ENCODE peak calls at places on chromosomes 12 and 14, in four cellular contexts. One of them, this sample, is unnamed.

GRCh38 chr12:806116-806805 is 53.9 kb downstream of the WNK1 start:
- DNase-seq in MM.1S: no peak
- DNase-seq in GM23248: peak; percentile 35
- DNase-seq in OCI-LY7: no peak
- DNase-seq in this sample: no peak

GRCh38 chr12:132766380-132767085 is 4.9 kb upstream of the ANKLE2 start:
- DNase-seq in MM.1S: no peak
- DNase-seq in GM23248: peak; percentile 37
- DNase-seq in OCI-LY7: no peak
- DNase-seq in this sample: no peak

GRCh38 chr14:92586966-92587365 is 73.4 kb downstream of the RIN3 start:
- DNase-seq in MM.1S: no peak
- DNase-seq in GM23248: no peak
- DNase-seq in OCI-LY7: no peak
- DNase-seq in this sample: no peak

GRCh38 chr14:31206536-31207286 is 882 bp downstream of the HECTD1 start:
- DNase-seq in MM.1S: peak; percentile 64
- DNase-seq in GM23248: peak; percentile 66
- DNase-seq in OCI-LY7: peak; percentile 69
- DNase-seq in this sample: peak; percentile 43

GRCh38 chr14:92652413-92653151 is 95.8 kb downstream of the LGMN start:
- DNase-seq in MM.1S: no peak
- DNase-seq in GM23248: no peak
- DNase-seq in OCI-LY7: no peak
- DNase-seq in this sample: no peak

GRCh38 chr12:27723212-27723611 is 12.6 kb downstream of the MRPS35 start:
- DNase-seq in MM.1S: no peak
- DNase-seq in GM23248: no peak
- DNase-seq in OCI-LY7: no peak
- DNase-seq in this sample: no peak

GRCh38 chr12:9198012-9198411 is 10.2 kb downstream of the PZP start:
- DNase-seq in MM.1S: no peak
- DNase-seq in GM23248: no peak
- DNase-seq in OCI-LY7: no peak
- DNase-seq in this sample: no peak

GRCh38 chr14:50085570-50086315 is 30.6 kb downstream of the VCPKMT start:
- DNase-seq in MM.1S: no peak
- DNase-seq in GM23248: peak; percentile 93
- DNase-seq in OCI-LY7: peak; percentile 79
- DNase-seq in this sample: no peak

GRCh38 chr12:124847675-124848074 is 16.0 kb downstream of the SCARB1 start:
- DNase-seq in MM.1S: no peak
- DNase-seq in GM23248: peak; percentile 40
- DNase-seq in OCI-LY7: no peak
- DNase-seq in this sample: no peak

GRCh38 chr12:12745576-12746211 is 28.5 kb downstream of the CDKN1B start:
- DNase-seq in MM.1S: no peak
- DNase-seq in GM23248: no peak
- DNase-seq in OCI-LY7: no peak
- DNase-seq in this sample: no peak

GRCh38 chr12:132465269-132466190 is 24.4 kb upstream of the FBRSL1 start:
- DNase-seq in MM.1S: no peak
- DNase-seq in GM23248: no peak
- DNase-seq in OCI-LY7: no peak
- DNase-seq in this sample: peak; percentile 67

GRCh38 chr12:131242741-131243496 is 289.2 kb downstream of the ADGRD1 start:
- DNase-seq in MM.1S: no peak
- DNase-seq in GM23248: peak; percentile 7
- DNase-seq in OCI-LY7: peak; percentile 80
- DNase-seq in this sample: peak; percentile 66

GRCh38 chr14:91873476-91874265 is 6.3 kb upstream of the TC2N start:
- DNase-seq in MM.1S: no peak
- DNase-seq in GM23248: no peak
- DNase-seq in OCI-LY7: peak; percentile 89
- DNase-seq in this sample: no peak

GRCh38 chr14:30521899-30522736 is 36.8 kb upstream of the G2E3 start:
- DNase-seq in MM.1S: peak; percentile 61
- DNase-seq in GM23248: peak; percentile 58
- DNase-seq in OCI-LY7: peak; percentile 43
- DNase-seq in this sample: peak; percentile 37

GRCh38 chr12:53750812-53751335 is 905 bp downstream of the CISTR start:
- DNase-seq in MM.1S: no peak
- DNase-seq in GM23248: peak; percentile 43
- DNase-seq in OCI-LY7: peak; percentile 66
- DNase-seq in this sample: peak; percentile 67

GRCh38 chr12:57239587-57240068 is 10.1 kb downstream of the SHMT2 start:
- DNase-seq in MM.1S: no peak
- DNase-seq in GM23248: peak; percentile 46
- DNase-seq in OCI-LY7: no peak
- DNase-seq in this sample: no peak

GRCh38 chr14:50399251-50400032 is 2.8 kb upstream of the CDKL1 start:
- DNase-seq in MM.1S: no peak
- DNase-seq in GM23248: peak; percentile 71
- DNase-seq in OCI-LY7: no peak
- DNase-seq in this sample: no peak

GRCh38 chr14:93720076-93720815 is 68.0 kb downstream of the PRIMA1 start:
- DNase-seq in MM.1S: no peak
- DNase-seq in GM23248: no peak
- DNase-seq in OCI-LY7: no peak
- DNase-seq in this sample: no peak

GRCh38 chr14:60723218-60724079 is 702 bp downstream of the SIX4 start:
- DNase-seq in MM.1S: peak; percentile 16
- DNase-seq in GM23248: peak; percentile 77
- DNase-seq in OCI-LY7: peak; percentile 57
- DNase-seq in this sample: peak; percentile 83

GRCh38 chr12:48032597-48032996 is 28.3 kb upstream of the COL2A1 start:
- DNase-seq in MM.1S: no peak
- DNase-seq in GM23248: peak; percentile 8
- DNase-seq in OCI-LY7: no peak
- DNase-seq in this sample: no peak

GRCh38 chr14:100899841-100900771 is 3.4 kb downstream of the RTL1 start:
- DNase-seq in MM.1S: no peak
- DNase-seq in GM23248: peak; percentile 7
- DNase-seq in OCI-LY7: no peak
- DNase-seq in this sample: peak; percentile 77

GRCh38 chr12:108094250-108094649 is 34.8 kb upstream of the WSCD2 start:
- DNase-seq in MM.1S: no peak
- DNase-seq in GM23248: no peak
- DNase-seq in OCI-LY7: no peak
- DNase-seq in this sample: no peak

GRCh38 chr12:2095878-2096277 is 43.1 kb downstream of the CACNA1C start:
- DNase-seq in MM.1S: no peak
- DNase-seq in GM23248: no peak
- DNase-seq in OCI-LY7: no peak
- DNase-seq in this sample: no peak

GRCh38 chr12:122872815-122873361 is 23.0 kb downstream of the VPS37B start:
- DNase-seq in MM.1S: peak; percentile 44
- DNase-seq in GM23248: no peak
- DNase-seq in OCI-LY7: no peak
- DNase-seq in this sample: no peak

GRCh38 chr12:53289891-53290290 is 5.5 kb upstream of the PFDN5 start:
- DNase-seq in MM.1S: no peak
- DNase-seq in GM23248: peak; percentile 82
- DNase-seq in OCI-LY7: no peak
- DNase-seq in this sample: no peak

GRCh38 chr12:132602578-132603239 is 7.7 kb downstream of the LRCOL1 start:
- DNase-seq in MM.1S: no peak
- DNase-seq in GM23248: no peak
- DNase-seq in OCI-LY7: no peak
- DNase-seq in this sample: peak; percentile 53

GRCh38 chr14:36506732-36507614 is 13.1 kb downstream of the NKX2-1 start:
- DNase-seq in MM.1S: no peak
- DNase-seq in GM23248: no peak
- DNase-seq in OCI-LY7: no peak
- DNase-seq in this sample: no peak

GRCh38 chr12:123608192-123608591 is 6.3 kb downstream of the DDX55 start:
- DNase-seq in MM.1S: no peak
- DNase-seq in GM23248: no peak
- DNase-seq in OCI-LY7: no peak
- DNase-seq in this sample: no peak

DNA sequence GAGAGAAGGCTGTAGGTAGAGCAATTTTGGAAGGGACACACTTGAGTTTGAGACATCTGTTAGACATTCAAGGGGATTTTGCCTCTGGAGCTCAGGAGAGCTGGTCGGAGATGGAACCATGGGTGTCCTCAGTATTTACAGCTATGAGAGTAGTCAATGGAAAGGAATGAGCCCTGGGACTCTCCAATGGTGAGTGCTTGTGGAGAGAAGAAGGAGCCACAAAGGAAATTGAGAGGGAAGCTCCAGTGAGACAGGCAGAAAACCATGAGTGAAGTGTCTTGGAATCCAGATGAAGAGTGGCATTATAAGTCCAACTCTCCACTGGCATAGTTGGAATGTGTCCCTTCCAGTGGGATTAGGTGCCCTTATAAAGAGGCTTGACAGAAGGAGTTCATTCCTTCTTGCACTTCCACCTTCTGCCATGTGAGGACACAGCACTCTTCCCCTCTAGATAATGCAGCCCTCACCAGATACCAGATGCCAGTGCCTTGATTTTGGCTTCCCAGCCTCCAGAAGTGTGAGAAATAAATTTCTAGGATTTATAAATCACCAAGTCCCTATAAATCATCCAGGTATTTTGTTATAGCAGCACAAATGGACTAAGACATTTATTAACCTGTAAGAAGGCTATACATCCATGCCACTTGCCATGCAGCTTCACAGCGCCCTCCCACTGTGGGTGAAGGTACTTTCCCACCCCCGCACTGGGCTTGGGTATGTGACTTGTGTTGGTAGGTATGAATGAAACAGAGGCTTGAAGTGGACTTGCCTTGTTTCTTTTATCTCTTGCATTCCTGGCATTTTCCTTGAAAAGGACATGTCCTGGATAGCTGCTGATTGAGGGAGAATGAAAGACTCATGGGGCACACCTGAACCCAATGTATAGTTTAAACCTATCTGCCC is 27.3 kb downstream of the LLPH start:
- DNase-seq in MM.1S: no peak
- DNase-seq in GM23248: peak; percentile 33
- DNase-seq in OCI-LY7: no peak
- DNase-seq in this sample: peak; percentile 11
- TF ChIP-seq EZH2phosphoT487 in MM.1S: no peak
- TF ChIP-seq EZH2phosphoT487 in GM23248: no peak
- TF ChIP-seq EZH2phosphoT487 in OCI-LY7: no peak
- TF ChIP-seq EZH2phosphoT487 in this sample: no peak

GRCh38 chr14:102911541-102911951 is 10.9 kb upstream of the AMN start:
- DNase-seq in MM.1S: no peak
- DNase-seq in GM23248: no peak
- DNase-seq in OCI-LY7: no peak
- DNase-seq in this sample: no peak
- H3K4me1 ChIP-seq in MM.1S: no peaks in the 10 kb centered on the region
- H3K4me1 ChIP-seq in GM23248: no peaks in the 10 kb centered on the region
- H3K4me1 ChIP-seq in OCI-LY7: peaks cover 16% of the 10 kb centered on the region
- H3K4me1 ChIP-seq in this sample: no peaks in the 10 kb centered on the region

GRCh38 chr14:23404331-23404900 is 3.7 kb downstream of the MYH6 start:
- DNase-seq in MM.1S: no peak
- DNase-seq in GM23248: no peak
- DNase-seq in OCI-LY7: no peak
- DNase-seq in this sample: no peak

GRCh38 chr14:23401331-23401730 is 6.7 kb downstream of the MYH6 start:
- DNase-seq in MM.1S: no peak
- DNase-seq in GM23248: no peak
- DNase-seq in OCI-LY7: no peak
- DNase-seq in this sample: no peak

GRCh38 chr14:23403908-23404307 is 4.2 kb downstream of the MYH6 start:
- DNase-seq in MM.1S: no peak
- DNase-seq in GM23248: no peak
- DNase-seq in OCI-LY7: no peak
- DNase-seq in this sample: no peak

GRCh38 chr14:23403139-23403438 is 5.0 kb downstream of the MYH6 start:
- DNase-seq in MM.1S: no peak
- DNase-seq in GM23248: no peak
- DNase-seq in OCI-LY7: no peak
- DNase-seq in this sample: no peak

DNA sequence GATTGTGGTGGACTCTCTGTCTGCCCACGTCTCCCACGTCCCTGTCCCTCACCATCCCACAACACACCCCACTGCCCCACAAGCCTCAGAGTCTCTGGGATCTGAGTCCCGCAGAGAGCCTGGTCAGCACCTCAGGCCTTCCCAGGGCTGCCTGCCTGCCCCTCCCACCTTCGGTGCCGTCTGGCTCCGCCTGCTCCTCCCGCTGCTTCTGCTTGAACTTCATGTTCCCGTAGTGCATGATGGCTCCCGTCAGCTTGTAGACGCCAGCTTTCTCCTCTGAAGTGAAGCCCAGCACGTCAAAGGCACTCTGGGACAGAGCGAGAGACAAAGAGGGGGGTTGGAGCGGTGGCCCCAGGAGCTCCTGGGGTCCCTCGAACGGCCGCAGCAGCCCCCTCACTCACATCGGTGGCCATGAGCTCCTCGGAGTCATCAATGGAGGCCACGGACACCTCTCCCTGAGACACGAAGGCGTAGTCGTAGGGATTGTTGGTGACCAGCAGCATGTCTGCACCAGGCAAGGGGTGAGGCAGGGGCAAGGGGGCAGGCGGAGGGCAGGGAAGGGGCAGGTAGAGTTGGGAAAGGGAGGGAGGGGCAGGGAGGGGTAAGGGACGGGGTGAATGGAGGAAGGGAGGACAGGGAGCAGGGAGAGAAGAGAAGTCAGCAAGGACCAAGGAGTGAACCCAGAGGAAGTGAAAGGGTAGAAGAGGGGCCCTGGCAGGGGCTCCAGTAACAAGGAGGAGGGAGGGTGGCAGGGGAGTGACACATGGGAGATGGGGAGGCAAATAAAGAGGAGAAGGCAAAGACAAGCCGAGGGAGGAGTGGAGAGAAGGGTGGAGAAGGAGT is 5.6 kb downstream of the MYH6 start:
- DNase-seq in MM.1S: no peak
- DNase-seq in GM23248: peak; percentile 13
- DNase-seq in OCI-LY7: no peak
- DNase-seq in this sample: no peak
- H3K4me2 ChIP-seq in MM.1S: no peak overlapping the region
- H3K4me2 ChIP-seq in GM23248: no peak overlapping the region
- H3K4me2 ChIP-seq in OCI-LY7: no peak overlapping the region
- H3K4me2 ChIP-seq in this sample: no peak overlapping the region

GRCh38 chr12:50776749-50777728 is 13.1 kb downstream of the ATF1 start:
- DNase-seq in MM.1S: no peak
- DNase-seq in GM23248: no peak
- DNase-seq in OCI-LY7: no peak
- DNase-seq in this sample: no peak

GRCh38 chr12:50771409-50771808 is 7.5 kb downstream of the ATF1 start:
- DNase-seq in MM.1S: no peak
- DNase-seq in GM23248: no peak
- DNase-seq in OCI-LY7: no peak
- DNase-seq in this sample: no peak

GRCh38 chr12:50772470-50772869 is 8.6 kb downstream of the ATF1 start:
- DNase-seq in MM.1S: no peak
- DNase-seq in GM23248: no peak
- DNase-seq in OCI-LY7: no peak
- DNase-seq in this sample: no peak

DNA sequence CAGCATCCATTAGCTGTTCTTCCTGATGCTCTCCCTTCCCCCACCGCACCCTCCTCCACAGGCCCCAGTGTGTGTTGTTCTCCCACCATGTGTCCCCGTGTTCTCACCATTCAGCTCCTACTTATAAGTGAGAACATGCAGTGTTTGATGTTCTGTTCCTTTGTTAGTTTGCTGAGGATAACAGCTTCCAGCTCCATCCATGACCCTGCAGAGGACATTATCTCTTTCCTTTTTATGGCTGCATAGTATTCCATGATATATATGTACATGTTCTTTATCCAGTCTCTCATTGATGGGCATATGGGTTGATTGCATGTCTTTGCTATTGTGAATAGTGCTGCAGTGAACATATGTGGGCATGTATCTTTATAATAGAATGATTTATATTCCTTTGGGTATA is 9.0 kb downstream of the ATF1 start:
- DNase-seq in MM.1S: no peak
- DNase-seq in GM23248: no peak
- DNase-seq in OCI-LY7: no peak
- DNase-seq in this sample: no peak
- TF ChIP-seq EZH2phosphoT487 in MM.1S: no peak
- TF ChIP-seq EZH2phosphoT487 in GM23248: no peak
- TF ChIP-seq EZH2phosphoT487 in OCI-LY7: no peak
- TF ChIP-seq EZH2phosphoT487 in this sample: no peak